ENCODE peak calls at places on chromosomes 13 and 19, in eight cellular contexts. One of them, this sample, is unnamed.

GRCh38 chr13:85313761-85314503 is 485.3 kb downstream of the SLITRK6 start:
- DNase-seq in AG04449: peak
- DNase-seq in neural progenitor cell: no peak
- DNase-seq in upper lobe of right lung: no peak
- DNase-seq in K562: no peak
- DNase-seq in lung: no peak
- DNase-seq in fibroblast of pulmonary artery: no peak
- DNase-seq in SJSA1: peak
- DNase-seq in this sample: peak

GRCh38 chr13:89554801-89555200 is 1792.7 kb upstream of the MIR17HG start:
- DNase-seq in AG04449: no peak
- DNase-seq in neural progenitor cell: no peak
- DNase-seq in upper lobe of right lung: no peak
- DNase-seq in K562: no peak
- DNase-seq in lung: no peak
- DNase-seq in fibroblast of pulmonary artery: peak
- DNase-seq in SJSA1: no peak
- DNase-seq in this sample: no peak

GRCh38 chr19:1962674-1963073 is 21.7 kb downstream of the CSNK1G2 start:
- DNase-seq in AG04449: no peak
- DNase-seq in neural progenitor cell: no peak
- DNase-seq in upper lobe of right lung: no peak
- DNase-seq in K562: no peak
- DNase-seq in lung: no peak
- DNase-seq in fibroblast of pulmonary artery: no peak
- DNase-seq in SJSA1: no peak
- DNase-seq in this sample: no peak

GRCh38 chr19:34298891-34299510 is 44.6 kb downstream of the GARRE1 start:
- DNase-seq in AG04449: no peak
- DNase-seq in neural progenitor cell: no peak
- DNase-seq in upper lobe of right lung: no peak
- DNase-seq in K562: no peak
- DNase-seq in lung: no peak
- DNase-seq in fibroblast of pulmonary artery: no peak
- DNase-seq in SJSA1: no peak
- DNase-seq in this sample: no peak

GRCh38 chr13:33615436-33615835 is 202.5 kb upstream of the RFC3 start:
- DNase-seq in AG04449: no peak
- DNase-seq in neural progenitor cell: no peak
- DNase-seq in upper lobe of right lung: no peak
- DNase-seq in K562: no peak
- DNase-seq in lung: no peak
- DNase-seq in fibroblast of pulmonary artery: no peak
- DNase-seq in SJSA1: no peak
- DNase-seq in this sample: no peak

GRCh38 chr19:20471441-20471840 is 94.1 kb downstream of the ZNF737 start:
- DNase-seq in AG04449: no peak
- DNase-seq in neural progenitor cell: no peak
- DNase-seq in upper lobe of right lung: no peak
- DNase-seq in K562: no peak
- DNase-seq in lung: peak
- DNase-seq in fibroblast of pulmonary artery: no peak
- DNase-seq in SJSA1: no peak
- DNase-seq in this sample: no peak

GRCh38 chr19:4701557-4701956 is 22.1 kb downstream of the DPP9 start:
- DNase-seq in AG04449: no peak
- DNase-seq in neural progenitor cell: no peak
- DNase-seq in upper lobe of right lung: no peak
- DNase-seq in K562: no peak
- DNase-seq in lung: no peak
- DNase-seq in fibroblast of pulmonary artery: no peak
- DNase-seq in SJSA1: no peak
- DNase-seq in this sample: no peak

GRCh38 chr19:18417250-18418033 is 1.8 kb upstream of the SSBP4 start:
- DNase-seq in AG04449: no peak
- DNase-seq in neural progenitor cell: peak
- DNase-seq in upper lobe of right lung: peak
- DNase-seq in K562: peak
- DNase-seq in lung: no peak
- DNase-seq in fibroblast of pulmonary artery: peak
- DNase-seq in SJSA1: peak
- DNase-seq in this sample: no peak

GRCh38 chr19:39038098-39038497 is 5.7 kb upstream of the FBXO27 start:
- DNase-seq in AG04449: no peak
- DNase-seq in neural progenitor cell: peak
- DNase-seq in upper lobe of right lung: peak
- DNase-seq in K562: peak
- DNase-seq in lung: peak
- DNase-seq in fibroblast of pulmonary artery: peak
- DNase-seq in SJSA1: no peak
- DNase-seq in this sample: no peak

GRCh38 chr19:23996549-23996948 is 81.9 kb downstream of the ZNF726 start:
- DNase-seq in AG04449: no peak
- DNase-seq in neural progenitor cell: peak
- DNase-seq in upper lobe of right lung: no peak
- DNase-seq in K562: peak
- DNase-seq in lung: no peak
- DNase-seq in fibroblast of pulmonary artery: no peak
- DNase-seq in SJSA1: no peak
- DNase-seq in this sample: no peak

GRCh38 chr13:70729369-70729768 is 621.1 kb upstream of the KLHL1 start:
- DNase-seq in AG04449: no peak
- DNase-seq in neural progenitor cell: no peak
- DNase-seq in upper lobe of right lung: no peak
- DNase-seq in K562: no peak
- DNase-seq in lung: no peak
- DNase-seq in fibroblast of pulmonary artery: no peak
- DNase-seq in SJSA1: no peak
- DNase-seq in this sample: no peak

GRCh38 chr13:49681837-49682236 is 9.4 kb downstream of the EBPL start:
- DNase-seq in AG04449: no peak
- DNase-seq in neural progenitor cell: peak
- DNase-seq in upper lobe of right lung: no peak
- DNase-seq in K562: no peak
- DNase-seq in lung: no peak
- DNase-seq in fibroblast of pulmonary artery: peak
- DNase-seq in SJSA1: no peak
- DNase-seq in this sample: no peak

GRCh38 chr19:8254286-8255001 is 45.3 kb downstream of the CERS4 start:
- DNase-seq in AG04449: no peak
- DNase-seq in neural progenitor cell: no peak
- DNase-seq in upper lobe of right lung: no peak
- DNase-seq in K562: no peak
- DNase-seq in lung: no peak
- DNase-seq in fibroblast of pulmonary artery: no peak
- DNase-seq in SJSA1: no peak
- DNase-seq in this sample: no peak

GRCh38 chr13:84126671-84127171 is 244.4 kb upstream of the SLITRK1 start:
- DNase-seq in AG04449: no peak
- DNase-seq in neural progenitor cell: no peak
- DNase-seq in upper lobe of right lung: no peak
- DNase-seq in K562: no peak
- DNase-seq in lung: no peak
- DNase-seq in fibroblast of pulmonary artery: no peak
- DNase-seq in SJSA1: no peak
- DNase-seq in this sample: no peak

GRCh38 chr19:10826236-10826635 is 9.8 kb downstream of the TMED1 start:
- DNase-seq in AG04449: no peak
- DNase-seq in neural progenitor cell: no peak
- DNase-seq in upper lobe of right lung: no peak
- DNase-seq in K562: no peak
- DNase-seq in lung: no peak
- DNase-seq in fibroblast of pulmonary artery: no peak
- DNase-seq in SJSA1: no peak
- DNase-seq in this sample: no peak

GRCh38 chr19:32619051-32619685 is 38.2 kb downstream of the PDCD5 start:
- DNase-seq in AG04449: no peak
- DNase-seq in neural progenitor cell: no peak
- DNase-seq in upper lobe of right lung: no peak
- DNase-seq in K562: no peak
- DNase-seq in lung: no peak
- DNase-seq in fibroblast of pulmonary artery: no peak
- DNase-seq in SJSA1: no peak
- DNase-seq in this sample: no peak

GRCh38 chr13:67136157-67136556 is 94.0 kb downstream of the PCDH9 start:
- DNase-seq in AG04449: no peak
- DNase-seq in neural progenitor cell: no peak
- DNase-seq in upper lobe of right lung: no peak
- DNase-seq in K562: peak
- DNase-seq in lung: no peak
- DNase-seq in fibroblast of pulmonary artery: peak
- DNase-seq in SJSA1: no peak
- DNase-seq in this sample: no peak

GRCh38 chr19:49512970-49513745 is 697 bp downstream of the FCGRT start:
- DNase-seq in AG04449: no peak
- DNase-seq in neural progenitor cell: peak
- DNase-seq in upper lobe of right lung: peak
- DNase-seq in K562: no peak
- DNase-seq in lung: no peak
- DNase-seq in fibroblast of pulmonary artery: peak
- DNase-seq in SJSA1: no peak
- DNase-seq in this sample: no peak

DNA sequence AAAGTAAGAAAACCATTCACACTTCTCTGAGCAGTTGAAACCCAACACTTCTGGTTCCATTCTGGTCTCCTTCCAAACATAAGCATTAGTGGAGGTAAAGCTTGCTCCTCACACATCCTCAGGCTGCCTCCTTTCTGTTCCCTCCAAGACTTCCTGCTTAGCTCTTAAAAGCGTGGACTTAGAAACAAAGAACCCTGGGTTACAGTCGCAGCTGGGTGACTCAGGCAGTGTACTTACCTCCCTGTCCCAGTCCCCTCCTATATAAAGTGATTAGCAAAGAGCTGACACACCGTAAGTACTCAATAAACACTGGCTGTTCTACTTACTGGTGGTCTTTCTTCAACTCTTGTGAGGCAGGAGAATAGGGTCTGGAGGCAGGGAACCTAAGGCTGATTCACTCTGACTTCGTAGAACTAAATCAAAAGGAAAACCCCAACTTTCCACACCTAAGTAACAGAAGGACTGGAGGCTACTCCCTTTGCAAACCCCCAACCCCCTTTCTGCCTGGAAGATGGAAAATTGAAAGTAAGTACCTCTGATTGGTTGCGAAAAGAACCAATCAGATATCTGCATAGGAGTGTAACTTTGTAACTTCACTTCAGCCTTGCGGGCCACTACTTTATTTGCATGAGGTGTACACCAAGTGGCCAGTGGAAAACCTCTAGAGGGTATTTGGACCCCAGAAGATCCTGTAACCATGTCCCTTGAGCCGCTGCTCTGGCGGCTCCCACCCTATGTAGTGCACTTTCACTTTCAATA is 165.4 kb downstream of the SUCLA2 start:
- DNase-seq in AG04449: no peak
- DNase-seq in neural progenitor cell: no peak
- DNase-seq in upper lobe of right lung: no peak
- DNase-seq in K562: no peak
- DNase-seq in lung: no peak
- DNase-seq in fibroblast of pulmonary artery: no peak
- DNase-seq in SJSA1: no peak
- DNase-seq in this sample: no peak
- H3K4me3 ChIP-seq in AG04449: no peak
- H3K4me3 ChIP-seq in neural progenitor cell: no peak
- H3K4me3 ChIP-seq in upper lobe of right lung: no peak
- H3K4me3 ChIP-seq in K562: no peak
- H3K4me3 ChIP-seq in lung: no peak
- H3K4me3 ChIP-seq in fibroblast of pulmonary artery: no peak
- H3K4me3 ChIP-seq in SJSA1: no peak
- H3K4me3 ChIP-seq in this sample: no peak

DNA sequence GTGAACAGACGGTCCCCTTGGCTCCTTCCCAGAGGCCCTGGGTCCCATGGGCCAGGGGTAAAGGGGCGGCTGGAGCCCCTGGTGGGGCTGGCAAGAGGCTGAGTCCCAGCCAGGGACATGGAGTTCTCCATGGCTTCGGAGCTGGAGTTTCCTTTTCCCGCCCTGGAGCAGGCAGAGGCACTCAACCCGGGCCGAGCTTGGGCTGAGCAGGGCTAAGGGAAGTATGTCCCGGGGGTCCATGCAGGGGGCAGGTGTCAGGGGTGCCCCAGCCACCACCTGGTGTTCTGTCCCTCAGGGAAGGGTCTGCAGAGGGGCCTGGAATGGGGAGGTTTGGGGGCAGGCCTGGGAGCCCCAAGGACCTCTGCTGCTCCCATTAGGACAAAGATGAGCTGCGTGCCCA is 54.0 kb upstream of the TPM4 start:
- DNase-seq in AG04449: no peak
- DNase-seq in neural progenitor cell: no peak
- DNase-seq in upper lobe of right lung: peak
- DNase-seq in K562: no peak
- DNase-seq in lung: no peak
- DNase-seq in fibroblast of pulmonary artery: no peak
- DNase-seq in SJSA1: no peak
- DNase-seq in this sample: no peak
- H3K4me3 ChIP-seq in AG04449: no peak
- H3K4me3 ChIP-seq in neural progenitor cell: no peak
- H3K4me3 ChIP-seq in upper lobe of right lung: no peak
- H3K4me3 ChIP-seq in K562: no peak
- H3K4me3 ChIP-seq in lung: no peak
- H3K4me3 ChIP-seq in fibroblast of pulmonary artery: no peak
- H3K4me3 ChIP-seq in SJSA1: no peak
- H3K4me3 ChIP-seq in this sample: no peak

DNA sequence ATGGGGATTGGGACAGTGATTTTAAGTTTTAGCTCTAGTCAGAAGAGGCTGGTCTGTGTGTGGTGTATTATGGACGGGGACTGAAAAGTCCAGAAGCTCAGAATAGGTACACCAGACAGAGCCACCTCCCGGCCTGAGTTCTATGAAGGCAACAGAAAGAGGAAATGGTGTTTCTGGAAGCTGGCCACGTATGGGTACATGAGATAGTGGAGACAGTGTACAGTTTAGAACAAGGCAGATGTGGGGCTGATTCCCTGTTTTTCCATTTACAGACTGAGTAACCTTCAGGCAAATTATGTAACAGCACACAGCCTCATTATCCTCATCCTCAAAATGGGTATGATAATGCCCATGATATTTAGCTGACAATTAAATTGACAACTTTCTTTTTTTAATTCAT is 1.3 kb downstream of the ZNF175 start:
- DNase-seq in AG04449: no peak
- DNase-seq in neural progenitor cell: no peak
- DNase-seq in upper lobe of right lung: no peak
- DNase-seq in K562: peak
- DNase-seq in lung: no peak
- DNase-seq in fibroblast of pulmonary artery: no peak
- DNase-seq in SJSA1: no peak
- DNase-seq in this sample: no peak
- H3K4me3 ChIP-seq in AG04449: peak
- H3K4me3 ChIP-seq in neural progenitor cell: peak
- H3K4me3 ChIP-seq in upper lobe of right lung: peak
- H3K4me3 ChIP-seq in K562: peak
- H3K4me3 ChIP-seq in lung: no peak
- H3K4me3 ChIP-seq in fibroblast of pulmonary artery: peak
- H3K4me3 ChIP-seq in SJSA1: no peak
- H3K4me3 ChIP-seq in this sample: peak

DNA sequence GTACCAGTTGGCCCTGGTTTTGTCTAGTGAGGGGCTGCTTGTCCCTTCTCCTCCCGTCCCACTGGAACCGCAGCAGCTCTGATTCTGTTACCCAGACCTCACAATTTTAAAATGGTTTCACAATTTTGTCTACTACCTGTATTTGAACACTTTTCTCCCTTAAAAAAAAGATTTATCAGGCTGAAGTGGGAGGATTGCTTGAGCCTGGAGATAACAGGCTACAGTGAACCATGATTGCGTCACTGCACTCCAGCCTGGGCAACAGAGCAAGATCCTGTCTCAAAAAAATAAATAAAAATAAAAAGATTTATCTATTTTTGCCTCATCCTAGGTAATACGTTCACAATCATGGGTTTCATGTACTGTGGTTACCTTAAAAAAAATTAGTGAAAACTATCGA is 1.4 kb upstream of the IRF2BP1 start:
- DNase-seq in AG04449: no peak
- DNase-seq in neural progenitor cell: no peak
- DNase-seq in upper lobe of right lung: no peak
- DNase-seq in K562: no peak
- DNase-seq in lung: no peak
- DNase-seq in fibroblast of pulmonary artery: peak
- DNase-seq in SJSA1: no peak
- DNase-seq in this sample: no peak
- H3K4me3 ChIP-seq in AG04449: peak
- H3K4me3 ChIP-seq in neural progenitor cell: peak
- H3K4me3 ChIP-seq in upper lobe of right lung: peak
- H3K4me3 ChIP-seq in K562: peak
- H3K4me3 ChIP-seq in lung: no peak
- H3K4me3 ChIP-seq in fibroblast of pulmonary artery: peak
- H3K4me3 ChIP-seq in SJSA1: peak
- H3K4me3 ChIP-seq in this sample: peak